ENCODE peak calls at places on chromosomes 16 and 17, in six cellular contexts. One of them, this sample, is unnamed.
A peak's percentile ranks its signal among the peaks of the same experiment; 100 is the strongest.

GRCh38 chr16:67968440-67969285 is at the start of gene SLC12A4:
- DNase-seq in neuronal stem cell: peak; percentile 64
- DNase-seq in H1: peak; percentile 88
- DNase-seq in IMR-90: peak; percentile 65
- DNase-seq in mesendoderm: peak; percentile 93
- DNase-seq in trophoblast cell: peak; percentile 87
- DNase-seq in this sample: peak; percentile 93

GRCh38 chr17:3482851-3483250 is 7.1 kb downstream of the ASPA start:
- DNase-seq in mesendoderm: no peak
- DNase-seq in trophoblast cell: no peak
- DNase-seq in IMR-90: no peak
- DNase-seq in H1: no peak
- DNase-seq in neuronal stem cell: no peak
- DNase-seq in this sample: peak; percentile 43

GRCh38 chr17:8776861-8777260 is 18.5 kb upstream of the SPDYE4 start:
- DNase-seq in IMR-90: no peak
- DNase-seq in H1: no peak
- DNase-seq in trophoblast cell: no peak
- DNase-seq in neuronal stem cell: no peak
- DNase-seq in mesendoderm: no peak
- DNase-seq in this sample: no peak

GRCh38 chr16:55253987-55254386 is 70.0 kb upstream of the IRX6 start:
- DNase-seq in neuronal stem cell: no peak
- DNase-seq in trophoblast cell: no peak
- DNase-seq in H1: no peak
- DNase-seq in mesendoderm: no peak
- DNase-seq in IMR-90: no peak
- DNase-seq in this sample: no peak

GRCh38 chr17:60095830-60096229 is 17.1 kb upstream of the HEATR6 start:
- DNase-seq in neuronal stem cell: no peak
- DNase-seq in IMR-90: no peak
- DNase-seq in trophoblast cell: no peak
- DNase-seq in mesendoderm: no peak
- DNase-seq in H1: no peak
- DNase-seq in this sample: no peak

GRCh38 chr16:12229759-12230594 is 253.4 kb downstream of the SNX29 start:
- DNase-seq in neuronal stem cell: no peak
- DNase-seq in trophoblast cell: peak; percentile 38
- DNase-seq in IMR-90: peak; percentile 71
- DNase-seq in H1: no peak
- DNase-seq in mesendoderm: no peak
- DNase-seq in this sample: no peak

GRCh38 chr17:59561042-59561441 is 4.4 kb upstream of the DHX40 start:
- DNase-seq in H1: no peak
- DNase-seq in trophoblast cell: peak; percentile 44
- DNase-seq in IMR-90: peak; percentile 3
- DNase-seq in mesendoderm: peak; percentile 68
- DNase-seq in neuronal stem cell: no peak
- DNase-seq in this sample: peak; percentile 56

GRCh38 chr17:50058296-50058945 is 2.5 kb downstream of the ITGA3 start:
- DNase-seq in mesendoderm: no peak
- DNase-seq in trophoblast cell: no peak
- DNase-seq in H1: no peak
- DNase-seq in IMR-90: no peak
- DNase-seq in neuronal stem cell: no peak
- DNase-seq in this sample: no peak

GRCh38 chr17:44677136-44677535 is 12.4 kb downstream of the CCDC43 start:
- DNase-seq in neuronal stem cell: no peak
- DNase-seq in mesendoderm: no peak
- DNase-seq in H1: no peak
- DNase-seq in trophoblast cell: no peak
- DNase-seq in IMR-90: peak; percentile 47
- DNase-seq in this sample: no peak

GRCh38 chr17:78641243-78641642 is 64.0 kb upstream of the DNAH17 start:
- DNase-seq in neuronal stem cell: no peak
- DNase-seq in H1: no peak
- DNase-seq in mesendoderm: no peak
- DNase-seq in IMR-90: no peak
- DNase-seq in trophoblast cell: peak; percentile 84
- DNase-seq in this sample: no peak

GRCh38 chr17:57257213-57257873 is 1.0 kb downstream of the MSI2 start:
- DNase-seq in mesendoderm: no peak
- DNase-seq in IMR-90: no peak
- DNase-seq in H1: peak; percentile 44
- DNase-seq in neuronal stem cell: no peak
- DNase-seq in trophoblast cell: peak; percentile 5
- DNase-seq in this sample: no peak

GRCh38 chr17:5211458-5211857 is 19.8 kb upstream of the ZNF594 start:
- DNase-seq in trophoblast cell: no peak
- DNase-seq in H1: no peak
- DNase-seq in IMR-90: no peak
- DNase-seq in neuronal stem cell: no peak
- DNase-seq in mesendoderm: no peak
- DNase-seq in this sample: no peak

GRCh38 chr16:1441391-1441829 is 2.9 kb downstream of the CCDC154 start:
- DNase-seq in H1: no peak
- DNase-seq in IMR-90: no peak
- DNase-seq in neuronal stem cell: no peak
- DNase-seq in mesendoderm: no peak
- DNase-seq in trophoblast cell: no peak
- DNase-seq in this sample: no peak

GRCh38 chr16:88357306-88358032 is 25.3 kb upstream of the ZNF469 start:
- DNase-seq in H1: no peak
- DNase-seq in trophoblast cell: peak; percentile 9
- DNase-seq in mesendoderm: no peak
- DNase-seq in IMR-90: no peak
- DNase-seq in neuronal stem cell: no peak
- DNase-seq in this sample: no peak

GRCh38 chr17:57384219-57384618 is 127.9 kb downstream of the MSI2 start:
- DNase-seq in trophoblast cell: no peak
- DNase-seq in mesendoderm: no peak
- DNase-seq in neuronal stem cell: no peak
- DNase-seq in IMR-90: no peak
- DNase-seq in H1: no peak
- DNase-seq in this sample: no peak

GRCh38 chr17:5468075-5468473 is 708 bp downstream of the DHX33 start:
- DNase-seq in mesendoderm: no peak
- DNase-seq in IMR-90: no peak
- DNase-seq in H1: no peak
- DNase-seq in neuronal stem cell: no peak
- DNase-seq in trophoblast cell: no peak
- DNase-seq in this sample: no peak

GRCh38 chr17:12296120-12296727 is 275.5 kb downstream of the MAP2K4 start:
- DNase-seq in H1: peak; percentile 48
- DNase-seq in mesendoderm: peak; percentile 42
- DNase-seq in IMR-90: peak; percentile 60
- DNase-seq in trophoblast cell: no peak
- DNase-seq in neuronal stem cell: peak; percentile 11
- DNase-seq in this sample: peak; percentile 46

GRCh38 chr17:14091367-14091766 is 22.1 kb downstream of the COX10 start:
- DNase-seq in H1: no peak
- DNase-seq in IMR-90: peak; percentile 67
- DNase-seq in mesendoderm: no peak
- DNase-seq in neuronal stem cell: no peak
- DNase-seq in trophoblast cell: no peak
- DNase-seq in this sample: no peak

GRCh38 chr16:1932050-1933028 is 10.7 kb downstream of the MSRB1 start:
- DNase-seq in H1: no peak
- DNase-seq in IMR-90: no peak
- DNase-seq in trophoblast cell: no peak
- DNase-seq in mesendoderm: peak; percentile 80
- DNase-seq in neuronal stem cell: no peak
- DNase-seq in this sample: peak; percentile 81

GRCh38 chr16:1950559-1950958 is 3.9 kb downstream of the RPL3L start:
- DNase-seq in trophoblast cell: no peak
- DNase-seq in IMR-90: no peak
- DNase-seq in neuronal stem cell: no peak
- DNase-seq in H1: no peak
- DNase-seq in mesendoderm: no peak
- DNase-seq in this sample: no peak

GRCh38 chr17:57986841-57987581 is 1.0 kb downstream of the VEZF1 start:
- DNase-seq in neuronal stem cell: peak; percentile 63
- DNase-seq in trophoblast cell: peak; percentile 63
- DNase-seq in H1: no peak
- DNase-seq in IMR-90: peak; percentile 91
- DNase-seq in mesendoderm: peak; percentile 84
- DNase-seq in this sample: no peak

GRCh38 chr16:85086347-85087291 is 25.7 kb downstream of the CIBAR2 start:
- DNase-seq in H1: peak; percentile 89
- DNase-seq in neuronal stem cell: no peak
- DNase-seq in IMR-90: peak; percentile 46
- DNase-seq in mesendoderm: peak; percentile 85
- DNase-seq in trophoblast cell: peak; percentile 55
- DNase-seq in this sample: peak; percentile 86

GRCh38 chr16:23557779-23558330 is 328 bp downstream of the UBFD1 start:
- DNase-seq in trophoblast cell: peak; percentile 31
- DNase-seq in H1: no peak
- DNase-seq in mesendoderm: no peak
- DNase-seq in IMR-90: peak; percentile 44
- DNase-seq in neuronal stem cell: no peak
- DNase-seq in this sample: peak; percentile 42

GRCh38 chr17:77879226-77879895 is 79.1 kb upstream of the TNRC6C start:
- DNase-seq in IMR-90: no peak
- DNase-seq in trophoblast cell: no peak
- DNase-seq in mesendoderm: no peak
- DNase-seq in neuronal stem cell: no peak
- DNase-seq in H1: no peak
- DNase-seq in this sample: no peak

DNA sequence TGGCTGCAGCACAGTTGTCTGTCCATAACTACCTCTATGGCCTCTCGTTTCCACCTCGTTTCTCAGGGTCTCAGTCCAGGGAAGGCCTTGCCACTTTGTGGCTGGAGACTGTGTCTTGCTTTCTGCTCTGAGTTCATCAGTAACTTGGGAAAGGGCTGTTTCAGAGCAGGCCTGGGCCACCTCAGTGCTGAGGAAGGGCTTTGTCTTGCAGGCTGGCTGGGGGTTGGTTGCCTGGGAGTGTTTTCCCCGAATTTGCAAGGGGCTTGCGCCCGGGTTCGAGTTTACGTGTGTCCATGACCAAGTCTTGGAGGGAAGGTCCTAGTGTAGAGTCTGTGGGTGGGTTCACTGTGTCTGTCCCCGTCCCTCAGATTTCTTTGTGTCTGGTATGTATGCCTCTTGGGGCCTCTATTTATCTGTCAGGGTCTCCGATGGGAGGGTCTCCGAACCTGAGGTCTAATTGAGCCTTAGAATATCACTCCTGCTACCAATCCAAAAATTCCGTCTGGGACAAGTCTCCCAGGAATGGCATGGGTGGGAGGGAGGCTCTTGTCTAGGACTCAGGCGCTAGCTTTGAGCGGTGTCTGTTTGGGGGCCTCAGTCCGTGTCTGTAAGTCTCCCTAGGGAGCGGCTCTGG is 594 bp upstream of the TGFB1I1 start:
- DNase-seq in mesendoderm: peak; percentile 37
- DNase-seq in IMR-90: peak; percentile 17
- DNase-seq in neuronal stem cell: no peak
- DNase-seq in H1: no peak
- DNase-seq in trophoblast cell: no peak
- DNase-seq in this sample: no peak
- H2BK5ac ChIP-seq in mesendoderm: no peak overlapping the region
- H2BK5ac ChIP-seq in IMR-90: peak overlapping the region; percentile 87
- H2BK5ac ChIP-seq in neuronal stem cell: no peak overlapping the region
- H2BK5ac ChIP-seq in H1: no peak overlapping the region
- H2BK5ac ChIP-seq in trophoblast cell: no peak overlapping the region
- H2BK5ac ChIP-seq in this sample: no peak overlapping the region

GRCh38 chr17:17700251-17700969 is 19.2 kb downstream of the RAI1 start:
- DNase-seq in trophoblast cell: no peak
- DNase-seq in mesendoderm: peak; percentile 65
- DNase-seq in H1: peak; percentile 90
- DNase-seq in IMR-90: no peak
- DNase-seq in neuronal stem cell: no peak
- DNase-seq in this sample: peak; percentile 94

GRCh38 chr17:17696871-17697633 is 15.8 kb downstream of the RAI1 start:
- DNase-seq in H1: no peak
- DNase-seq in IMR-90: no peak
- DNase-seq in mesendoderm: no peak
- DNase-seq in trophoblast cell: peak; percentile 61
- DNase-seq in neuronal stem cell: no peak
- DNase-seq in this sample: no peak

GRCh38 chr17:17696075-17696474 is 14.8 kb downstream of the RAI1 start:
- DNase-seq in H1: no peak
- DNase-seq in trophoblast cell: no peak
- DNase-seq in mesendoderm: no peak
- DNase-seq in neuronal stem cell: no peak
- DNase-seq in IMR-90: no peak
- DNase-seq in this sample: no peak

GRCh38 chr17:17698869-17699351 is 17.7 kb downstream of the RAI1 start:
- DNase-seq in neuronal stem cell: no peak
- DNase-seq in mesendoderm: no peak
- DNase-seq in H1: no peak
- DNase-seq in trophoblast cell: peak; percentile 83
- DNase-seq in IMR-90: peak; percentile 41
- DNase-seq in this sample: peak; percentile 76

GRCh38 chr17:17698371-17698770 is 17.1 kb downstream of the RAI1 start:
- DNase-seq in H1: no peak
- DNase-seq in trophoblast cell: no peak
- DNase-seq in neuronal stem cell: no peak
- DNase-seq in IMR-90: no peak
- DNase-seq in mesendoderm: no peak
- DNase-seq in this sample: peak; percentile 62
- H2BK5ac ChIP-seq in H1: no peak overlapping the region
- H2BK5ac ChIP-seq in trophoblast cell: no peak overlapping the region
- H2BK5ac ChIP-seq in neuronal stem cell: no peak overlapping the region
- H2BK5ac ChIP-seq in IMR-90: peak overlapping the region; percentile 46
- H2BK5ac ChIP-seq in mesendoderm: no peak overlapping the region
- H2BK5ac ChIP-seq in this sample: no peak overlapping the region

DNA sequence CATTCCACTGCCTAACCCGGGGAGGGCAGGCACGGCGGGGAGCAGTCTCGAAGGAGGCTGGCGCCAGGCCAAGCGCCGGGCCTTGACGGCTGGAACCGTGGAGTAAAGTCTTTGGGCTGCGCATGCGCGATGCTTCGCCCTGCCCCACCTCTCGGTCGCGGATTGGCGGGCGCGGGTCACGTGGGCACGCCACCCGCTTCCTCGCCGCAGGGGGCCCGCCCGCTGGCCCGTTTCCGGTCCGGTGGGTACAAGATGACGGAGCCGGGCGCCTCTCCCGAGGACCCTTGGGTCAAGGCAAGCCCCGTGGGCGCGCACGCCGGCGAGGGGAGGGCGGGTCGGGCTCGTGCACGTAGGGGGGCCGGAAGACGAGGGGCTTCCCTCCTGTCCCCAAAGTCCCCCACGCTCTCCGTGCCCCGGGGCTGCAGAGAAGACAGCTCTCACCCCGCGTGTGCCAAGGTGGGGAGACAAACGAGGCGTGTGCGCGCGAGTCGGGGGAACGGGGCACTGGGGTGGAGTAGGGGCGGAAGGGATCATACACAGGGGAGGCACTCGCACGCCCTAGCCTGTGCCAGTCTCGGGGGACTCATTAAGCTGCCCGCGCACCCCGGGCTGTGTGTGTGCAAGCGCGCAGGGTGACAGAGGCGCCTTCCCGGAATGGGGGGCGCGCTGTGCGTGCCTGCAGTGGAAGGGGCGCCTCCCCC is at the start of gene MLX:
- DNase-seq in neuronal stem cell: peak; percentile 87
- DNase-seq in mesendoderm: peak; percentile 94
- DNase-seq in H1: peak; percentile 99
- DNase-seq in trophoblast cell: peak; percentile 97
- DNase-seq in IMR-90: peak; percentile 85
- DNase-seq in this sample: peak; percentile 95
- H2BK5ac ChIP-seq in neuronal stem cell: peak within 1 kb of the TSS; percentile 68
- H2BK5ac ChIP-seq in mesendoderm: peak within 1 kb of the TSS; percentile 59
- H2BK5ac ChIP-seq in H1: peak within 1 kb of the TSS; percentile 92
- H2BK5ac ChIP-seq in trophoblast cell: peak within 1 kb of the TSS; percentile 42
- H2BK5ac ChIP-seq in IMR-90: peak within 1 kb of the TSS; percentile 84
- H2BK5ac ChIP-seq in this sample: no peak within 1 kb of the TSS

GRCh38 chr17:2070241-2071023 is 15.5 kb downstream of the HIC1 start:
- DNase-seq in IMR-90: no peak
- DNase-seq in neuronal stem cell: no peak
- DNase-seq in mesendoderm: peak; percentile 77
- DNase-seq in trophoblast cell: peak; percentile 31
- DNase-seq in H1: no peak
- DNase-seq in this sample: peak; percentile 86
- H2BK5ac ChIP-seq in IMR-90: peak overlapping the region; percentile 94
- H2BK5ac ChIP-seq in neuronal stem cell: no peak overlapping the region
- H2BK5ac ChIP-seq in mesendoderm: no peak overlapping the region
- H2BK5ac ChIP-seq in trophoblast cell: no peak overlapping the region
- H2BK5ac ChIP-seq in H1: peak overlapping the region; percentile 77
- H2BK5ac ChIP-seq in this sample: no peak overlapping the region